ENCODE peak calls at places on chromosomes 3 and 15, in six cellular contexts. One of them, this sample, is unnamed.

GRCh38 chr3:181075098-181075497 is 85.6 kb upstream of the DNAJC19 start:
- DNase-seq in left ventricle myocardium inferior: no peak
- DNase-seq in endodermal cell: peak; percentile 78
- DNase-seq in adrenal gland: no peak
- DNase-seq in GM23338: no peak
- DNase-seq in Peyer's patch: no peak
- DNase-seq in this sample: no peak

GRCh38 chr3:19428729-19429128 is 280.4 kb downstream of the KCNH8 start:
- DNase-seq in left ventricle myocardium inferior: no peak
- DNase-seq in endodermal cell: no peak
- DNase-seq in adrenal gland: no peak
- DNase-seq in GM23338: no peak
- DNase-seq in Peyer's patch: no peak
- DNase-seq in this sample: no peak

GRCh38 chr3:189787622-189788021 is 156.4 kb downstream of the TP63 start:
- DNase-seq in left ventricle myocardium inferior: no peak
- DNase-seq in endodermal cell: no peak
- DNase-seq in adrenal gland: no peak
- DNase-seq in GM23338: no peak
- DNase-seq in Peyer's patch: no peak
- DNase-seq in this sample: no peak

GRCh38 chr3:50331364-50331907 is 3.4 kb upstream of the TUSC2 start:
- DNase-seq in left ventricle myocardium inferior: no peak
- DNase-seq in endodermal cell: no peak
- DNase-seq in adrenal gland: no peak
- DNase-seq in GM23338: no peak
- DNase-seq in Peyer's patch: no peak
- DNase-seq in this sample: no peak

GRCh38 chr15:100241572-100242479 is 99.9 kb downstream of the ADAMTS17 start:
- DNase-seq in left ventricle myocardium inferior: no peak
- DNase-seq in endodermal cell: peak; percentile 71
- DNase-seq in adrenal gland: peak; percentile 87
- DNase-seq in GM23338: peak; percentile 58
- DNase-seq in Peyer's patch: no peak
- DNase-seq in this sample: peak; percentile 49

GRCh38 chr3:130077636-130078035 is 4.0 kb upstream of the ALG1L2 start:
- DNase-seq in left ventricle myocardium inferior: no peak
- DNase-seq in endodermal cell: no peak
- DNase-seq in adrenal gland: no peak
- DNase-seq in GM23338: no peak
- DNase-seq in Peyer's patch: no peak
- DNase-seq in this sample: no peak

GRCh38 chr3:165770781-165771180 is 66.4 kb downstream of the BCHE start:
- DNase-seq in left ventricle myocardium inferior: no peak
- DNase-seq in endodermal cell: no peak
- DNase-seq in adrenal gland: no peak
- DNase-seq in GM23338: no peak
- DNase-seq in Peyer's patch: no peak
- DNase-seq in this sample: no peak

GRCh38 chr15:35181538-35181937 is 96.4 kb upstream of the NANOGP8 start:
- DNase-seq in left ventricle myocardium inferior: no peak
- DNase-seq in endodermal cell: no peak
- DNase-seq in adrenal gland: no peak
- DNase-seq in GM23338: no peak
- DNase-seq in Peyer's patch: no peak
- DNase-seq in this sample: no peak

GRCh38 chr3:101675709-101676218 is 1.2 kb downstream of the ZBTB11 start:
- DNase-seq in left ventricle myocardium inferior: no peak
- DNase-seq in endodermal cell: no peak
- DNase-seq in adrenal gland: peak; percentile 59
- DNase-seq in GM23338: no peak
- DNase-seq in Peyer's patch: peak; percentile 41
- DNase-seq in this sample: no peak

GRCh38 chr3:30548605-30549004 is 57.8 kb upstream of the TGFBR2 start:
- DNase-seq in left ventricle myocardium inferior: no peak
- DNase-seq in endodermal cell: peak; percentile 86
- DNase-seq in adrenal gland: no peak
- DNase-seq in GM23338: peak; percentile 59
- DNase-seq in Peyer's patch: no peak
- DNase-seq in this sample: no peak

GRCh38 chr3:4413467-4413866 is 53.6 kb downstream of the SUMF1 start:
- DNase-seq in left ventricle myocardium inferior: no peak
- DNase-seq in endodermal cell: no peak
- DNase-seq in adrenal gland: no peak
- DNase-seq in GM23338: no peak
- DNase-seq in Peyer's patch: no peak
- DNase-seq in this sample: no peak

GRCh38 chr15:44788748-44789147 is 52.4 kb downstream of the TRIM69 start:
- DNase-seq in left ventricle myocardium inferior: no peak
- DNase-seq in endodermal cell: no peak
- DNase-seq in adrenal gland: no peak
- DNase-seq in GM23338: no peak
- DNase-seq in Peyer's patch: no peak
- DNase-seq in this sample: no peak

GRCh38 chr15:63381301-63382192 is at the start of gene CA12:
- DNase-seq in left ventricle myocardium inferior: peak; percentile 20
- DNase-seq in endodermal cell: peak; percentile 85
- DNase-seq in adrenal gland: peak; percentile 32
- DNase-seq in GM23338: peak; percentile 77
- DNase-seq in Peyer's patch: no peak
- DNase-seq in this sample: peak; percentile 76

GRCh38 chr15:40445411-40446055 is 4.8 kb downstream of the BAHD1 start:
- DNase-seq in left ventricle myocardium inferior: no peak
- DNase-seq in endodermal cell: no peak
- DNase-seq in adrenal gland: no peak
- DNase-seq in GM23338: peak; percentile 42
- DNase-seq in Peyer's patch: no peak
- DNase-seq in this sample: no peak

GRCh38 chr15:96327155-96327741 is 3.3 kb upstream of the NR2F2 start:
- DNase-seq in left ventricle myocardium inferior: no peak
- DNase-seq in endodermal cell: peak; percentile 62
- DNase-seq in adrenal gland: peak; percentile 30
- DNase-seq in GM23338: peak; percentile 75
- DNase-seq in Peyer's patch: no peak
- DNase-seq in this sample: no peak

GRCh38 chr3:72265250-72265649 is 480.3 kb upstream of the PROK2 start:
- DNase-seq in left ventricle myocardium inferior: no peak
- DNase-seq in endodermal cell: no peak
- DNase-seq in adrenal gland: no peak
- DNase-seq in GM23338: peak; percentile 65
- DNase-seq in Peyer's patch: no peak
- DNase-seq in this sample: no peak

GRCh38 chr3:187222801-187223200 is 25.5 kb downstream of the RTP1 start:
- DNase-seq in left ventricle myocardium inferior: no peak
- DNase-seq in endodermal cell: no peak
- DNase-seq in adrenal gland: no peak
- DNase-seq in GM23338: no peak
- DNase-seq in Peyer's patch: no peak
- DNase-seq in this sample: no peak

GRCh38 chr3:14244521-14244920 is 65.9 kb downstream of the LSM3 start:
- DNase-seq in left ventricle myocardium inferior: no peak
- DNase-seq in endodermal cell: peak; percentile 22
- DNase-seq in adrenal gland: no peak
- DNase-seq in GM23338: no peak
- DNase-seq in Peyer's patch: no peak
- DNase-seq in this sample: no peak

GRCh38 chr3:156751461-156752025 is 74.6 kb upstream of the LEKR1 start:
- DNase-seq in left ventricle myocardium inferior: peak; percentile 31
- DNase-seq in endodermal cell: peak; percentile 92
- DNase-seq in adrenal gland: peak; percentile 13
- DNase-seq in GM23338: peak; percentile 87
- DNase-seq in Peyer's patch: no peak
- DNase-seq in this sample: no peak

GRCh38 chr3:15097889-15098288 is 1.1 kb downstream of the RBSN start:
- DNase-seq in left ventricle myocardium inferior: no peak
- DNase-seq in endodermal cell: no peak
- DNase-seq in adrenal gland: no peak
- DNase-seq in GM23338: no peak
- DNase-seq in Peyer's patch: peak; percentile 28
- DNase-seq in this sample: no peak

GRCh38 chr15:66881173-66881905 is 179.3 kb downstream of the SMAD6 start:
- DNase-seq in left ventricle myocardium inferior: no peak
- DNase-seq in endodermal cell: peak; percentile 48
- DNase-seq in adrenal gland: no peak
- DNase-seq in GM23338: no peak
- DNase-seq in Peyer's patch: no peak
- DNase-seq in this sample: no peak

GRCh38 chr3:10336761-10337160 is 15.8 kb upstream of the SEC13 start:
- DNase-seq in left ventricle myocardium inferior: no peak
- DNase-seq in endodermal cell: no peak
- DNase-seq in adrenal gland: no peak
- DNase-seq in GM23338: no peak
- DNase-seq in Peyer's patch: no peak
- DNase-seq in this sample: no peak

GRCh38 chr15:40333922-40334492 is 6.7 kb downstream of the CCDC9B start:
- DNase-seq in left ventricle myocardium inferior: peak; percentile 78
- DNase-seq in endodermal cell: no peak
- DNase-seq in adrenal gland: peak; percentile 68
- DNase-seq in GM23338: no peak
- DNase-seq in Peyer's patch: peak; percentile 53
- DNase-seq in this sample: no peak

GRCh38 chr15:73602444-73602843 is 30.7 kb downstream of the NPTN start:
- DNase-seq in left ventricle myocardium inferior: no peak
- DNase-seq in endodermal cell: no peak
- DNase-seq in adrenal gland: no peak
- DNase-seq in GM23338: no peak
- DNase-seq in Peyer's patch: no peak
- DNase-seq in this sample: no peak

GRCh38 chr15:98863983-98864382 is 143.6 kb downstream of the PGPEP1L start:
- DNase-seq in left ventricle myocardium inferior: no peak
- DNase-seq in endodermal cell: no peak
- DNase-seq in adrenal gland: no peak
- DNase-seq in GM23338: no peak
- DNase-seq in Peyer's patch: no peak
- DNase-seq in this sample: no peak

GRCh38 chr15:98868564-98868963 is 139.0 kb downstream of the PGPEP1L start:
- DNase-seq in left ventricle myocardium inferior: no peak
- DNase-seq in endodermal cell: no peak
- DNase-seq in adrenal gland: no peak
- DNase-seq in GM23338: no peak
- DNase-seq in Peyer's patch: no peak
- DNase-seq in this sample: no peak

GRCh38 chr15:98865397-98866339 is 141.9 kb downstream of the PGPEP1L start:
- DNase-seq in left ventricle myocardium inferior: peak; percentile 79
- DNase-seq in endodermal cell: no peak
- DNase-seq in adrenal gland: peak; percentile 75
- DNase-seq in GM23338: peak; percentile 90
- DNase-seq in Peyer's patch: peak; percentile 76
- DNase-seq in this sample: peak; percentile 93

GRCh38 chr15:98870788-98871187 is 136.8 kb downstream of the PGPEP1L start:
- DNase-seq in left ventricle myocardium inferior: peak; percentile 72
- DNase-seq in endodermal cell: no peak
- DNase-seq in adrenal gland: no peak
- DNase-seq in GM23338: no peak
- DNase-seq in Peyer's patch: no peak
- DNase-seq in this sample: no peak

GRCh38 chr15:98866503-98866902 is 141.1 kb downstream of the PGPEP1L start:
- DNase-seq in left ventricle myocardium inferior: no peak
- DNase-seq in endodermal cell: no peak
- DNase-seq in adrenal gland: peak; percentile 70
- DNase-seq in GM23338: peak; percentile 66
- DNase-seq in Peyer's patch: no peak
- DNase-seq in this sample: no peak
- H3K4me3 ChIP-seq in left ventricle myocardium inferior: peak overlapping the region; percentile 70
- H3K4me3 ChIP-seq in endodermal cell: peak overlapping the region; percentile 15
- H3K4me3 ChIP-seq in adrenal gland: peak overlapping the region; percentile 46
- H3K4me3 ChIP-seq in GM23338: peak overlapping the region; percentile 56
- H3K4me3 ChIP-seq in Peyer's patch: peak overlapping the region; percentile 39
- H3K4me3 ChIP-seq in this sample: peak overlapping the region; percentile 21

GRCh38 chr3:168044049-168044448 is 51.7 kb downstream of the GOLIM4 start:
- DNase-seq in left ventricle myocardium inferior: no peak
- DNase-seq in endodermal cell: no peak
- DNase-seq in adrenal gland: no peak
- DNase-seq in GM23338: no peak
- DNase-seq in Peyer's patch: no peak
- DNase-seq in this sample: no peak

GRCh38 chr3:168036654-168037419 is 58.9 kb downstream of the GOLIM4 start:
- DNase-seq in left ventricle myocardium inferior: no peak
- DNase-seq in endodermal cell: no peak
- DNase-seq in adrenal gland: no peak
- DNase-seq in GM23338: no peak
- DNase-seq in Peyer's patch: no peak
- DNase-seq in this sample: no peak

GRCh38 chr3:168040624-168041208 is 55.0 kb downstream of the GOLIM4 start:
- DNase-seq in left ventricle myocardium inferior: no peak
- DNase-seq in endodermal cell: peak; percentile 50
- DNase-seq in adrenal gland: no peak
- DNase-seq in GM23338: peak; percentile 84
- DNase-seq in Peyer's patch: no peak
- DNase-seq in this sample: no peak
- TF ChIP-seq CTCF in left ventricle myocardium inferior: peak; percentile 74
- TF ChIP-seq CTCF in endodermal cell: peak; percentile 90
- TF ChIP-seq CTCF in adrenal gland: peak; percentile 56
- TF ChIP-seq CTCF in GM23338: peak; percentile 76
- TF ChIP-seq CTCF in Peyer's patch: peak; percentile 30
- TF ChIP-seq CTCF in this sample: peak; percentile 68

DNA sequence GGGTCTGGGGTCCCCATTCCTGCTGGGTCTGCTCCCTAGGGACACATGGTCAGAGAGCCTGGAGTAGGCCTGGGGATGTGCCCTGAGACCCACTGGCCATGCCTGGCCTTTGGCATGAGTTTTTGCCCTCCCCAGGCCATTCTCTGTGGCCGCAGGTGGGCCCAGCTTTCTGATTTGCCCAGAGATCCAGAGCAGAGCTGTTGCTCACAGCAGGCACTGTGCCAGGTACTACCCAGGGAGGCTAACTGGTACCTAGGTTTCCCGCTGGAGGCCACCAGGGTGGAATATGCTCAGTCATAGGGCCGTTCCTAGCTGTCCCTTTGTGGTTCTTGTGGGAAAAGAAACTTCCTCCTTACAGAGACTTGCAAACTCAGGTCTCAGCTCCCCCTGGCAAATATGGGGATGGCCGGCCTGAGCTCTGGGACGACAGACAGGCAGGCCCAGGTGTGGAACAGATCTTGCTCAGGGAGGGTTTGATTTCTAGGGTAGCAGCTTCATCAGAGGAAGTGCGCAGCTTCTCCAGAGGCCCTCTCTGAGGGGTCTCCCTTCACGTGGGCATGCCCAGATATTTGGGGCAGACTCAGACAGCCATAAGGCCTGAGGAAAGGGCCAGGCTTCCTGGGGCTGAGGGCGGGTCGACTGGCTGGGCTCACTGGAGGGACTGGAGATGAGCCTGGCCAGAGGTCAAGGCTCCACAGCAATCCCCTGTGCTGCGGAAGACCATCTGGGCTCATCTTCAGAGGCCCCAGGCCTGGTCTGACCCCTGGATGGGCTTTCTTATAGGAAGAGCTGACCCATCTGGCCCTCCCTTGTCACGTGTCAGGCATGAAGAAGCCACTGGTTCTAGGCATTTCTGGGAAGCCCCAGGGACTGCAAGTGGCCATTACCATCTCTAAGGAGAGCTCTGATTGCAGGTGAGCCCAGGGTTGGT is 28.0 kb downstream of the ACAA1 start:
- DNase-seq in left ventricle myocardium inferior: no peak
- DNase-seq in endodermal cell: peak; percentile 40
- DNase-seq in adrenal gland: peak; percentile 5
- DNase-seq in GM23338: no peak
- DNase-seq in Peyer's patch: no peak
- DNase-seq in this sample: no peak
- H3K4me3 ChIP-seq in left ventricle myocardium inferior: no peak overlapping the region
- H3K4me3 ChIP-seq in endodermal cell: no peak overlapping the region
- H3K4me3 ChIP-seq in adrenal gland: no peak overlapping the region
- H3K4me3 ChIP-seq in GM23338: no peak overlapping the region
- H3K4me3 ChIP-seq in Peyer's patch: no peak overlapping the region
- H3K4me3 ChIP-seq in this sample: no peak overlapping the region

GRCh38 chr3:124277516-124277890 is 285.6 kb upstream of the ROPN1 start:
- DNase-seq in left ventricle myocardium inferior: no peak
- DNase-seq in endodermal cell: no peak
- DNase-seq in adrenal gland: peak; percentile 30
- DNase-seq in GM23338: no peak
- DNase-seq in Peyer's patch: no peak
- DNase-seq in this sample: no peak
- TF ChIP-seq CTCF in left ventricle myocardium inferior: no peak
- TF ChIP-seq CTCF in endodermal cell: no peak
- TF ChIP-seq CTCF in adrenal gland: no peak
- TF ChIP-seq CTCF in GM23338: no peak
- TF ChIP-seq CTCF in Peyer's patch: no peak
- TF ChIP-seq CTCF in this sample: no peak

This sample was measured in RWPE2.